ENCODE peak calls at places on chromosomes 3 and 15, in five cellular contexts. One of them, this sample, is unnamed.

GRCh38 chr3:46835059-46835458 is 28.2 kb downstream of the MYL3 start:
- DNase-seq in A549: no peak
- DNase-seq in WTC11: no peak
- DNase-seq in K562: no peak
- DNase-seq in GM12878: no peak
- DNase-seq in this sample: no peak

GRCh38 chr15:68769702-68770101 is 51.0 kb downstream of the ANP32A start:
- DNase-seq in A549: no peak
- DNase-seq in WTC11: no peak
- DNase-seq in K562: no peak
- DNase-seq in GM12878: no peak
- DNase-seq in this sample: no peak

GRCh38 chr3:134332344-134332743 is 41.9 kb downstream of the AMOTL2 start:
- DNase-seq in A549: peak
- DNase-seq in WTC11: no peak
- DNase-seq in K562: no peak
- DNase-seq in GM12878: no peak
- DNase-seq in this sample: no peak

GRCh38 chr15:96374494-96374893 is 44.0 kb downstream of the NR2F2 start:
- DNase-seq in A549: no peak
- DNase-seq in WTC11: no peak
- DNase-seq in K562: no peak
- DNase-seq in GM12878: no peak
- DNase-seq in this sample: no peak

GRCh38 chr15:89330881-89331595 is 3.6 kb downstream of the POLG start:
- DNase-seq in A549: no peak
- DNase-seq in WTC11: no peak
- DNase-seq in K562: no peak
- DNase-seq in GM12878: no peak
- DNase-seq in this sample: no peak

GRCh38 chr15:28086175-28086703 is 12.9 kb downstream of the OCA2 start:
- DNase-seq in A549: peak
- DNase-seq in WTC11: peak
- DNase-seq in K562: peak
- DNase-seq in GM12878: peak
- DNase-seq in this sample: peak

GRCh38 chr15:51802593-51802992 is 26.9 kb upstream of the TMOD3 start:
- DNase-seq in A549: no peak
- DNase-seq in WTC11: no peak
- DNase-seq in K562: no peak
- DNase-seq in GM12878: no peak
- DNase-seq in this sample: no peak

GRCh38 chr3:20069178-20069532 is 28.9 kb downstream of the KAT2B start:
- DNase-seq in A549: no peak
- DNase-seq in WTC11: no peak
- DNase-seq in K562: no peak
- DNase-seq in GM12878: no peak
- DNase-seq in this sample: no peak

GRCh38 chr3:146072824-146073223 is 88.2 kb downstream of the PLOD2 start:
- DNase-seq in A549: no peak
- DNase-seq in WTC11: no peak
- DNase-seq in K562: no peak
- DNase-seq in GM12878: no peak
- DNase-seq in this sample: no peak

GRCh38 chr15:31238906-31239305 is 87.7 kb upstream of the KLF13 start:
- DNase-seq in A549: no peak
- DNase-seq in WTC11: no peak
- DNase-seq in K562: no peak
- DNase-seq in GM12878: no peak
- DNase-seq in this sample: no peak

GRCh38 chr3:193129607-193130006 is 111.4 kb upstream of the PLAAT1 start:
- DNase-seq in A549: peak
- DNase-seq in WTC11: no peak
- DNase-seq in K562: no peak
- DNase-seq in GM12878: no peak
- DNase-seq in this sample: no peak

GRCh38 chr3:191648787-191649186 is 187.8 kb downstream of the PYDC2 start:
- DNase-seq in A549: no peak
- DNase-seq in WTC11: no peak
- DNase-seq in K562: no peak
- DNase-seq in GM12878: no peak
- DNase-seq in this sample: no peak

GRCh38 chr3:127747751-127748521 is 74.4 kb downstream of the MGLL start:
- DNase-seq in A549: peak
- DNase-seq in WTC11: no peak
- DNase-seq in K562: no peak
- DNase-seq in GM12878: no peak
- DNase-seq in this sample: no peak

GRCh38 chr3:43872301-43872700 is 181.6 kb downstream of the ABHD5 start:
- DNase-seq in A549: peak
- DNase-seq in WTC11: no peak
- DNase-seq in K562: no peak
- DNase-seq in GM12878: no peak
- DNase-seq in this sample: no peak

GRCh38 chr3:142040941-142041575 is 108.3 kb downstream of the TFDP2 start:
- DNase-seq in A549: no peak
- DNase-seq in WTC11: no peak
- DNase-seq in K562: no peak
- DNase-seq in GM12878: no peak
- DNase-seq in this sample: no peak

GRCh38 chr3:11711826-11712225 is 68.1 kb upstream of the VGLL4 start:
- DNase-seq in A549: no peak
- DNase-seq in WTC11: no peak
- DNase-seq in K562: no peak
- DNase-seq in GM12878: no peak
- DNase-seq in this sample: no peak

GRCh38 chr3:42394579-42395288 is 15.7 kb downstream of the LYZL4 start:
- DNase-seq in A549: no peak
- DNase-seq in WTC11: no peak
- DNase-seq in K562: no peak
- DNase-seq in GM12878: no peak
- DNase-seq in this sample: no peak

GRCh38 chr15:25057574-25057973 is 102.8 kb downstream of the SNRPN start:
- DNase-seq in A549: no peak
- DNase-seq in WTC11: no peak
- DNase-seq in K562: no peak
- DNase-seq in GM12878: no peak
- DNase-seq in this sample: no peak

GRCh38 chr3:61052855-61053254 is 198.4 kb downstream of the FHIT start:
- DNase-seq in A549: no peak
- DNase-seq in WTC11: no peak
- DNase-seq in K562: no peak
- DNase-seq in GM12878: no peak
- DNase-seq in this sample: no peak

GRCh38 chr3:46935168-46935858 is 41.2 kb downstream of the CCDC12 start:
- DNase-seq in A549: peak
- DNase-seq in WTC11: peak
- DNase-seq in K562: peak
- DNase-seq in GM12878: no peak
- DNase-seq in this sample: peak

GRCh38 chr3:59262076-59262498 is 212.3 kb upstream of the CFAP20DC start:
- DNase-seq in A549: no peak
- DNase-seq in WTC11: no peak
- DNase-seq in K562: no peak
- DNase-seq in GM12878: peak
- DNase-seq in this sample: no peak

GRCh38 chr3:192435241-192435640 is 292.1 kb downstream of the FGF12 start:
- DNase-seq in A549: no peak
- DNase-seq in WTC11: no peak
- DNase-seq in K562: no peak
- DNase-seq in GM12878: no peak
- DNase-seq in this sample: no peak

GRCh38 chr15:84914351-84914750 is 29.9 kb downstream of the SLC28A1 start:
- DNase-seq in A549: no peak
- DNase-seq in WTC11: no peak
- DNase-seq in K562: no peak
- DNase-seq in GM12878: no peak
- DNase-seq in this sample: no peak

GRCh38 chr3:53074761-53075742 is 29.2 kb upstream of the SFMBT1 start:
- DNase-seq in A549: no peak
- DNase-seq in WTC11: peak
- DNase-seq in K562: no peak
- DNase-seq in GM12878: no peak
- DNase-seq in this sample: no peak

GRCh38 chr3:57923101-57923500 is 85.1 kb upstream of the FLNB start:
- DNase-seq in A549: no peak
- DNase-seq in WTC11: no peak
- DNase-seq in K562: no peak
- DNase-seq in GM12878: no peak
- DNase-seq in this sample: no peak

GRCh38 chr3:73681610-73682009 is 56.9 kb upstream of the PDZRN3 start:
- DNase-seq in A549: no peak
- DNase-seq in WTC11: no peak
- DNase-seq in K562: no peak
- DNase-seq in GM12878: no peak
- DNase-seq in this sample: no peak

GRCh38 chr15:89494941-89495637 is 1.3 kb downstream of the RHCG start:
- DNase-seq in A549: peak
- DNase-seq in WTC11: peak
- DNase-seq in K562: peak
- DNase-seq in GM12878: no peak
- DNase-seq in this sample: no peak

GRCh38 chr3:41742127-41742526 is 219.8 kb downstream of the ULK4 start:
- DNase-seq in A549: no peak
- DNase-seq in WTC11: no peak
- DNase-seq in K562: no peak
- DNase-seq in GM12878: no peak
- DNase-seq in this sample: no peak

GRCh38 chr3:23240386-23240785 is 37.3 kb downstream of the UBE2E2 start:
- DNase-seq in A549: no peak
- DNase-seq in WTC11: no peak
- DNase-seq in K562: no peak
- DNase-seq in GM12878: no peak
- DNase-seq in this sample: no peak

GRCh38 chr15:80496101-80496500 is 91.9 kb downstream of the ARNT2 start:
- DNase-seq in A549: no peak
- DNase-seq in WTC11: no peak
- DNase-seq in K562: no peak
- DNase-seq in GM12878: no peak
- DNase-seq in this sample: no peak

GRCh38 chr15:54884312-54884711 is 312.4 kb downstream of the RSL24D1 start:
- DNase-seq in A549: no peak
- DNase-seq in WTC11: no peak
- DNase-seq in K562: no peak
- DNase-seq in GM12878: no peak
- DNase-seq in this sample: no peak

GRCh38 chr15:98647774-98648653 is at the start of gene IGF1R:
- DNase-seq in A549: peak
- DNase-seq in WTC11: peak
- DNase-seq in K562: peak
- DNase-seq in GM12878: no peak
- DNase-seq in this sample: peak

GRCh38 chr3:71530903-71531535 is 52.5 kb downstream of the FOXP1 start:
- DNase-seq in A549: no peak
- DNase-seq in WTC11: peak
- DNase-seq in K562: no peak
- DNase-seq in GM12878: no peak
- DNase-seq in this sample: no peak

GRCh38 chr3:148708409-148708808 is 10.7 kb downstream of the AGTR1 start:
- DNase-seq in A549: no peak
- DNase-seq in WTC11: no peak
- DNase-seq in K562: no peak
- DNase-seq in GM12878: no peak
- DNase-seq in this sample: no peak

GRCh38 chr3:148714521-148714920 is 16.8 kb downstream of the AGTR1 start:
- DNase-seq in A549: no peak
- DNase-seq in WTC11: no peak
- DNase-seq in K562: no peak
- DNase-seq in GM12878: no peak
- DNase-seq in this sample: no peak

GRCh38 chr3:148709560-148710253 is 12.0 kb downstream of the AGTR1 start:
- DNase-seq in A549: no peak
- DNase-seq in WTC11: no peak
- DNase-seq in K562: no peak
- DNase-seq in GM12878: no peak
- DNase-seq in this sample: peak

GRCh38 chr3:148710665-148711064 is 13.0 kb downstream of the AGTR1 start:
- DNase-seq in A549: no peak
- DNase-seq in WTC11: no peak
- DNase-seq in K562: no peak
- DNase-seq in GM12878: no peak
- DNase-seq in this sample: no peak

DNA sequence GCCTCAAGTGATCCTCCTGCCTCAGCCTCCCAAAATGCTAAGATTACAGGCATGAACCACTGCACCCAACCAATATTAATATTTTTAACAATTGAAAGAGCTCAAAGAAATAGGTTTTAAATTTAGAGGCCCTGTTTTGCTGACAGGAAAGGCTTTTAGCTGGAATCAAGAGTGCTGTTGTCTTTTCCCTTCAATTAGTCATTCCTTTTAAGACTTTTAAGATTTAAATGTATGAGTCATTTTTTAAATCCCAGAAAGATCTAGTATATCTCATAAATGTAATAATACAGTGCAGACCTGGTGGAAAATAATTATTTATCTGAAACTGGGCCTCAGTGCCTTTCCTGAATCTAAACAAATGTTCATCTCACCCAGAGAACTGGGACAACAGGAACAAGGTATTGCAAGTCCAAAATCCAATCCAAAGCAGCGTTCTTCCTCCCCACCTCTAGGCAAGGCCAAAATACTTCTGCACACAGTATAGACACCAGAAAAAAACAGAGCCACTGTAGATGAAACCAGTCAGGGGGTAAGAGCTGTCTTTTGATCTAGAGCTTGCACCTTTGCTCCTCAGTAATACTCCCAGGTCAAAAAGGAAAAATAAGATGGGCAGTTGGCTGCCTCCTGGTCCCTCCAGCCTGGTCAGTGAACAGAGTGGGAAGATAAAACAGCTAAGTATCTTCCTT is 14.4 kb downstream of the AGTR1 start:
- DNase-seq in A549: no peak
- DNase-seq in WTC11: no peak
- DNase-seq in K562: no peak
- DNase-seq in GM12878: no peak
- DNase-seq in this sample: peak
- TF ChIP-seq ESRRA in A549: no peak
- TF ChIP-seq ESRRA in WTC11: no peak
- TF ChIP-seq ESRRA in K562: no peak
- TF ChIP-seq ESRRA in GM12878: no peak
- TF ChIP-seq ESRRA in this sample: no peak

GRCh38 chr3:33438284-33438668 is 1.9 kb downstream of the UBP1 start:
- DNase-seq in A549: peak
- DNase-seq in WTC11: no peak
- DNase-seq in K562: no peak
- DNase-seq in GM12878: no peak
- DNase-seq in this sample: peak
- TF ChIP-seq ESRRA in A549: no peak
- TF ChIP-seq ESRRA in WTC11: no peak
- TF ChIP-seq ESRRA in K562: no peak
- TF ChIP-seq ESRRA in GM12878: no peak
- TF ChIP-seq ESRRA in this sample: no peak

GRCh38 chr3:4656059-4656458 is 162.9 kb downstream of the ITPR1 start:
- DNase-seq in A549: peak
- DNase-seq in WTC11: peak
- DNase-seq in K562: peak
- DNase-seq in GM12878: no peak
- DNase-seq in this sample: peak
- TF ChIP-seq ESRRA in A549: no peak
- TF ChIP-seq ESRRA in WTC11: no peak
- TF ChIP-seq ESRRA in K562: no peak
- TF ChIP-seq ESRRA in GM12878: no peak
- TF ChIP-seq ESRRA in this sample: no peak

GRCh38 chr15:61974759-61975158 is 85.5 kb downstream of the VPS13C start:
- DNase-seq in A549: no peak
- DNase-seq in WTC11: no peak
- DNase-seq in K562: no peak
- DNase-seq in GM12878: no peak
- DNase-seq in this sample: no peak
- TF ChIP-seq ESRRA in A549: no peak
- TF ChIP-seq ESRRA in WTC11: no peak
- TF ChIP-seq ESRRA in K562: no peak
- TF ChIP-seq ESRRA in GM12878: no peak
- TF ChIP-seq ESRRA in this sample: no peak